ENCODE peak calls at places on chromosome 13, in six cellular contexts. One of them, this sample, is unnamed.
A peak's percentile ranks its signal among the peaks of the same experiment; 100 is the strongest.

GRCh38 chr13:28792992-28793391 is 27.1 kb upstream of the MTUS2 start:
- DNase-seq in HepG2: no peak
- DNase-seq in upper lobe of left lung: no peak
- DNase-seq in prostate gland: no peak
- DNase-seq in H1: no peak
- DNase-seq in heart left ventricle: no peak
- DNase-seq in this sample: no peak

GRCh38 chr13:53200498-53201453 is 172.2 kb downstream of the OLFM4 start:
- DNase-seq in HepG2: no peak
- DNase-seq in H1: peak; percentile 62
- DNase-seq in heart left ventricle: peak; percentile 23
- DNase-seq in upper lobe of left lung: peak; percentile 86
- DNase-seq in prostate gland: peak; percentile 34
- DNase-seq in this sample: peak; percentile 33

GRCh38 chr13:114099918-114100445 is 32.4 kb downstream of the RASA3 start:
- DNase-seq in heart left ventricle: peak; percentile 16
- DNase-seq in HepG2: peak; percentile 15
- DNase-seq in upper lobe of left lung: peak; percentile 87
- DNase-seq in prostate gland: no peak
- DNase-seq in H1: no peak
- DNase-seq in this sample: no peak

GRCh38 chr13:114118086-114118762 is 14.2 kb downstream of the RASA3 start:
- DNase-seq in heart left ventricle: no peak
- DNase-seq in H1: no peak
- DNase-seq in HepG2: peak; percentile 62
- DNase-seq in prostate gland: no peak
- DNase-seq in upper lobe of left lung: no peak
- DNase-seq in this sample: no peak

GRCh38 chr13:106183410-106184128 is 351.9 kb downstream of the EFNB2 start:
- DNase-seq in upper lobe of left lung: no peak
- DNase-seq in prostate gland: no peak
- DNase-seq in HepG2: no peak
- DNase-seq in H1: no peak
- DNase-seq in heart left ventricle: no peak
- DNase-seq in this sample: no peak

GRCh38 chr13:82698383-82698782 is 1183.9 kb downstream of the SLITRK1 start:
- DNase-seq in heart left ventricle: no peak
- DNase-seq in H1: no peak
- DNase-seq in HepG2: no peak
- DNase-seq in upper lobe of left lung: no peak
- DNase-seq in prostate gland: no peak
- DNase-seq in this sample: no peak

GRCh38 chr13:114149774-114150740 is 17.6 kb upstream of the RASA3 start:
- DNase-seq in H1: no peak
- DNase-seq in upper lobe of left lung: no peak
- DNase-seq in heart left ventricle: no peak
- DNase-seq in prostate gland: no peak
- DNase-seq in HepG2: no peak
- DNase-seq in this sample: no peak

GRCh38 chr13:37443538-37443937 is 155.0 kb downstream of the POSTN start:
- DNase-seq in prostate gland: no peak
- DNase-seq in H1: no peak
- DNase-seq in heart left ventricle: no peak
- DNase-seq in upper lobe of left lung: no peak
- DNase-seq in HepG2: no peak
- DNase-seq in this sample: no peak

GRCh38 chr13:78657699-78658629 is 991 bp downstream of the OBI1 start:
- DNase-seq in HepG2: peak; percentile 74
- DNase-seq in H1: no peak
- DNase-seq in prostate gland: no peak
- DNase-seq in heart left ventricle: no peak
- DNase-seq in upper lobe of left lung: no peak
- DNase-seq in this sample: no peak

GRCh38 chr13:73274147-73274546 is 215.3 kb downstream of the KLF5 start:
- DNase-seq in H1: no peak
- DNase-seq in HepG2: no peak
- DNase-seq in heart left ventricle: no peak
- DNase-seq in prostate gland: no peak
- DNase-seq in upper lobe of left lung: no peak
- DNase-seq in this sample: no peak

GRCh38 chr13:96821971-96822370 is 172.3 kb downstream of the OXGR1 start:
- DNase-seq in heart left ventricle: no peak
- DNase-seq in prostate gland: no peak
- DNase-seq in HepG2: no peak
- DNase-seq in H1: no peak
- DNase-seq in upper lobe of left lung: no peak
- DNase-seq in this sample: no peak

DNA sequence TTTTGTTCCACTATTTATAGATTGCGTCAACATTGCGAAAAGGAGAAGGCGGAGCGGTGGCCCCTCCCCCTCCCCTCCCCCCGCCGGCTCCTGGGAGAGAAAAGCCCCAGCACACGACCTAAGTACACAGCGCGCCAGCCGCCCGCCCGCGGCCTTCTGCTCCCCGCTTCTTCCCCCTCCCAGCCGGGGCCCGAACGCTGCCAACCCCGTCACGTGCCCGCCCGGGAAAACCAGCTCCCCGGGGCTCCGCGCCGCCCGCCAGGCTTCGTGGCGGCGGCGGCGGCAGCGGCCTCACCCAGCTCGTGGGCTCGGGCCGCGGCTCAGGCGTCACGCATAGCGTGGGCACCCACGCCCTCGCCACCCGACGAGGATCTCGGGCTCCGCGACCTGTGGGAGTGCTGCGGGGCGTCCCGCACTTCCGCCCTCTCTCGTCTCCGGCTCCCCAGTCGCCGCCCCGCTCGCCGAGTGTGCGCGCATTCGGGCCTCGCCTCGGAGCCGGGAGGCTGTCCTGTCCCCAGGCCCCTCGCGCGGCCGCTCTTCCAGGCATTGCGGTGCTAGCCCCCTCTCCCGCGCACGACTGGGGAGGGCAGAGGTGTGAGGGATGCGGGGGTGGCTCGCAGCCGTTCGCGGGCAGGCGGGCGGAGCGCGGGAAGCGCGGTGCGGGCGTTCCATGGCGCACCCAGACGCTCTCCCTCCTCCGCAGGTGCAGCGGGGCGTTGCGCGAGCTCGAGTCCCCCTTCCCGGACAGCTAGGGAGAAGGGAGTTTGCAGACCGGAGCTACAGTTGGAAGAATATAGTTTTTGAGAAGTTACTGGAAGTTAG is 110.5 kb downstream of the KCNRG start:
- DNase-seq in H1: no peak
- DNase-seq in HepG2: peak; percentile 80
- DNase-seq in prostate gland: peak; percentile 94
- DNase-seq in heart left ventricle: peak; percentile 96
- DNase-seq in upper lobe of left lung: peak; percentile 98
- DNase-seq in this sample: peak; percentile 95
- TF ChIP-seq POLR2A in H1: no peak
- TF ChIP-seq POLR2A in HepG2: no peak
- TF ChIP-seq POLR2A in prostate gland: peak; percentile 49
- TF ChIP-seq POLR2A in heart left ventricle: peak; percentile 81
- TF ChIP-seq POLR2A in upper lobe of left lung: peak; percentile 95
- TF ChIP-seq POLR2A in this sample: peak; percentile 85

GRCh38 chr13:79662882-79663281 is 181.9 kb downstream of the NDFIP2 start:
- DNase-seq in HepG2: no peak
- DNase-seq in upper lobe of left lung: no peak
- DNase-seq in heart left ventricle: no peak
- DNase-seq in H1: no peak
- DNase-seq in prostate gland: no peak
- DNase-seq in this sample: no peak
- H3K4me3 ChIP-seq in HepG2: no peak overlapping the region
- H3K4me3 ChIP-seq in upper lobe of left lung: no peak overlapping the region
- H3K4me3 ChIP-seq in heart left ventricle: no peak overlapping the region
- H3K4me3 ChIP-seq in H1: no peak overlapping the region
- H3K4me3 ChIP-seq in prostate gland: no peak overlapping the region
- H3K4me3 ChIP-seq in this sample: no peak overlapping the region

GRCh38 chr13:111177803-111178389 is 62.8 kb downstream of the ARHGEF7 start:
- DNase-seq in HepG2: no peak
- DNase-seq in upper lobe of left lung: no peak
- DNase-seq in prostate gland: no peak
- DNase-seq in H1: no peak
- DNase-seq in heart left ventricle: no peak
- DNase-seq in this sample: no peak
- H3K27ac ChIP-seq in HepG2: no peak overlapping the region
- H3K27ac ChIP-seq in upper lobe of left lung: peak overlapping the region; percentile 72
- H3K27ac ChIP-seq in prostate gland: peak overlapping the region; percentile 55
- H3K27ac ChIP-seq in H1: no peak overlapping the region
- H3K27ac ChIP-seq in heart left ventricle: peak overlapping the region; percentile 86
- H3K27ac ChIP-seq in this sample: peak overlapping the region; percentile 50

GRCh38 chr13:97844151-97844550 is 109.3 kb upstream of the IPO5 start:
- DNase-seq in upper lobe of left lung: no peak
- DNase-seq in H1: no peak
- DNase-seq in prostate gland: no peak
- DNase-seq in HepG2: no peak
- DNase-seq in heart left ventricle: no peak
- DNase-seq in this sample: no peak

GRCh38 chr13:97848886-97849285 is 104.6 kb upstream of the IPO5 start:
- DNase-seq in HepG2: no peak
- DNase-seq in upper lobe of left lung: no peak
- DNase-seq in heart left ventricle: no peak
- DNase-seq in prostate gland: no peak
- DNase-seq in H1: no peak
- DNase-seq in this sample: no peak

GRCh38 chr13:97843201-97843600 is 110.3 kb upstream of the IPO5 start:
- DNase-seq in heart left ventricle: no peak
- DNase-seq in HepG2: no peak
- DNase-seq in H1: no peak
- DNase-seq in upper lobe of left lung: no peak
- DNase-seq in prostate gland: no peak
- DNase-seq in this sample: no peak
- TF ChIP-seq POLR2A in heart left ventricle: no peak
- TF ChIP-seq POLR2A in HepG2: no peak
- TF ChIP-seq POLR2A in H1: no peak
- TF ChIP-seq POLR2A in upper lobe of left lung: no peak
- TF ChIP-seq POLR2A in prostate gland: no peak
- TF ChIP-seq POLR2A in this sample: no peak

GRCh38 chr13:113044431-113045114 is 61.0 kb upstream of the F7 start:
- DNase-seq in heart left ventricle: no peak
- DNase-seq in HepG2: no peak
- DNase-seq in upper lobe of left lung: no peak
- DNase-seq in H1: no peak
- DNase-seq in prostate gland: no peak
- DNase-seq in this sample: no peak
- H3K4me3 ChIP-seq in heart left ventricle: no peak overlapping the region
- H3K4me3 ChIP-seq in HepG2: no peak overlapping the region
- H3K4me3 ChIP-seq in upper lobe of left lung: no peak overlapping the region
- H3K4me3 ChIP-seq in H1: no peak overlapping the region
- H3K4me3 ChIP-seq in prostate gland: no peak overlapping the region
- H3K4me3 ChIP-seq in this sample: no peak overlapping the region

GRCh38 chr13:42707003-42707402 is 74.4 kb upstream of the FAM216B start:
- DNase-seq in H1: no peak
- DNase-seq in prostate gland: no peak
- DNase-seq in heart left ventricle: no peak
- DNase-seq in upper lobe of left lung: no peak
- DNase-seq in HepG2: no peak
- DNase-seq in this sample: no peak

GRCh38 chr13:42706286-42706685 is 75.1 kb upstream of the FAM216B start:
- DNase-seq in heart left ventricle: no peak
- DNase-seq in upper lobe of left lung: no peak
- DNase-seq in HepG2: no peak
- DNase-seq in prostate gland: no peak
- DNase-seq in H1: no peak
- DNase-seq in this sample: no peak

GRCh38 chr13:42709276-42709675 is 72.1 kb upstream of the FAM216B start:
- DNase-seq in prostate gland: no peak
- DNase-seq in H1: no peak
- DNase-seq in heart left ventricle: no peak
- DNase-seq in HepG2: no peak
- DNase-seq in upper lobe of left lung: no peak
- DNase-seq in this sample: no peak

GRCh38 chr13:42707596-42707995 is 73.8 kb upstream of the FAM216B start:
- DNase-seq in HepG2: no peak
- DNase-seq in heart left ventricle: no peak
- DNase-seq in upper lobe of left lung: no peak
- DNase-seq in H1: no peak
- DNase-seq in prostate gland: no peak
- DNase-seq in this sample: no peak

GRCh38 chr13:42708391-42708790 is 73.0 kb upstream of the FAM216B start:
- DNase-seq in HepG2: no peak
- DNase-seq in upper lobe of left lung: no peak
- DNase-seq in prostate gland: no peak
- DNase-seq in H1: no peak
- DNase-seq in heart left ventricle: no peak
- DNase-seq in this sample: no peak
- H3K27ac ChIP-seq in HepG2: no peak overlapping the region
- H3K27ac ChIP-seq in upper lobe of left lung: no peak overlapping the region
- H3K27ac ChIP-seq in prostate gland: no peak overlapping the region
- H3K27ac ChIP-seq in H1: no peak overlapping the region
- H3K27ac ChIP-seq in heart left ventricle: peak overlapping the region; percentile 42
- H3K27ac ChIP-seq in this sample: no peak overlapping the region

GRCh38 chr13:44397766-44398223 is 24.2 kb downstream of the SERP2 start:
- DNase-seq in heart left ventricle: no peak
- DNase-seq in upper lobe of left lung: no peak
- DNase-seq in HepG2: no peak
- DNase-seq in prostate gland: no peak
- DNase-seq in H1: no peak
- DNase-seq in this sample: no peak
- TF ChIP-seq POLR2A in heart left ventricle: no peak
- TF ChIP-seq POLR2A in upper lobe of left lung: no peak
- TF ChIP-seq POLR2A in HepG2: no peak
- TF ChIP-seq POLR2A in prostate gland: no peak
- TF ChIP-seq POLR2A in H1: no peak
- TF ChIP-seq POLR2A in this sample: no peak

GRCh38 chr13:95075506-95075905 is 225.7 kb downstream of the ABCC4 start:
- DNase-seq in H1: no peak
- DNase-seq in upper lobe of left lung: no peak
- DNase-seq in prostate gland: no peak
- DNase-seq in heart left ventricle: no peak
- DNase-seq in HepG2: no peak
- DNase-seq in this sample: no peak
- H3K4me3 ChIP-seq in H1: no peak overlapping the region
- H3K4me3 ChIP-seq in upper lobe of left lung: no peak overlapping the region
- H3K4me3 ChIP-seq in prostate gland: no peak overlapping the region
- H3K4me3 ChIP-seq in heart left ventricle: no peak overlapping the region
- H3K4me3 ChIP-seq in HepG2: no peak overlapping the region
- H3K4me3 ChIP-seq in this sample: no peak overlapping the region

DNA sequence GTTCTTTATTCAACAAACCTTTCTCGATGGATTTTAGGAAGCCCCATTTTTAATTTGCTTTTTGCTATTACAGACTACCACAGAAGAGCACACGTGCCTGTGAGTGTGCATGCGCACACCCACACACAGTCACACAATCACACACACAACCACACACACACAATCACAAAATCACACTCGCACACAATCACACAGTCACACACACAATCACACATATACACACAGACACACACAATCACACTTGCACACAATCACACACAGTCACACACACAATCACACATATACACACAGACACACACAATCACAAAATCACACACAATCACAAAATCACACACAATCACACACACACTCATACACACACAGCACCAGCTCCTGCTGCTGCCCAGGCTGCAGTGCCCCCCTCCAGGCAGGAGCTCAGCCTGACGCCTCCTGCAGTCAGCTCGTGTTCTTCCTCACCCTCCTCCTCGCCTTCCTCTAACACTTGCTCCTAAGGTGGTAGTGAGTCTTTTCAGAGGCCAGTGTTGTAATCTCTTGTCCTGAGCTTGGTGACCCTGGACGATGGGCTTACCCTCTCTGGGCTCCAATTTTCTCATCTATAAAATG is 125.0 kb upstream of the SOX1 start:
- DNase-seq in heart left ventricle: no peak
- DNase-seq in upper lobe of left lung: no peak
- DNase-seq in HepG2: no peak
- DNase-seq in H1: no peak
- DNase-seq in prostate gland: no peak
- DNase-seq in this sample: no peak
- H3K27ac ChIP-seq in heart left ventricle: no peak overlapping the region
- H3K27ac ChIP-seq in upper lobe of left lung: no peak overlapping the region
- H3K27ac ChIP-seq in HepG2: no peak overlapping the region
- H3K27ac ChIP-seq in H1: no peak overlapping the region
- H3K27ac ChIP-seq in prostate gland: no peak overlapping the region
- H3K27ac ChIP-seq in this sample: no peak overlapping the region